ENCODE peak calls at places on chromosomes 4 and X, in seven cellular contexts. N, Q, K, I, O, L and U are unnamed samples. For H3K4me1, the result is how much of the 10 kb centered on the place peaks cover.

GRCh38 chrX:74232859-74233258 is 71.1 kb upstream of the ZCCHC13 start:
- DNase-seq in N (no peak), I (no peak), L (no peak), O (no peak), Q (no peak), K (no peak), U (no peak)

GRCh38 chr4:124389591-124389990 is 322.9 kb downstream of the ANKRD50 start:
- DNase-seq in Q (no peak), N (no peak), O (no peak), I (no peak), L (no peak), K (no peak), U (no peak)

GRCh38 chrX:119669424-119670037 is 23.4 kb downstream of the SEPTIN6 start:
- DNase-seq in Q (no peak), K (peak), O (no peak), N (no peak), I (peak), L (no peak), U (no peak)

GRCh38 chr4:41882622-41883347 is 52.4 kb upstream of the TMEM33 start:
- DNase-seq in Q (peak), L (no peak), N (peak), I (no peak), K (no peak), O (no peak), U (no peak)

GRCh38 chr4:4245172-4245571 is 2.9 kb downstream of the TMEM128 start:
- DNase-seq in I (no peak), K (no peak), O (no peak), L (no peak), Q (no peak), N (no peak), U (no peak)

GRCh38 chr4:113784497-113785254 is 23.1 kb upstream of the CAMK2D start:
- DNase-seq in O (peak), N (no peak), Q (no peak), L (no peak), K (no peak), I (no peak), U (no peak)

GRCh38 chr4:179738822-179739221 is 2296.6 kb upstream of the AGA start:
- DNase-seq in O (no peak), Q (no peak), K (no peak), L (no peak), I (no peak), N (no peak), U (no peak)

GRCh38 chr4:88177981-88178632 is 19.7 kb upstream of the ABCG2 start:
- DNase-seq in L (no peak), I (no peak), Q (no peak), K (no peak), N (peak), O (no peak), U (peak)

GRCh38 chrX:55039471-55039870 is 8.7 kb upstream of the ALAS2 start:
- DNase-seq in I (no peak), K (no peak), O (no peak), L (no peak), Q (no peak), N (no peak), U (no peak)

DNA sequence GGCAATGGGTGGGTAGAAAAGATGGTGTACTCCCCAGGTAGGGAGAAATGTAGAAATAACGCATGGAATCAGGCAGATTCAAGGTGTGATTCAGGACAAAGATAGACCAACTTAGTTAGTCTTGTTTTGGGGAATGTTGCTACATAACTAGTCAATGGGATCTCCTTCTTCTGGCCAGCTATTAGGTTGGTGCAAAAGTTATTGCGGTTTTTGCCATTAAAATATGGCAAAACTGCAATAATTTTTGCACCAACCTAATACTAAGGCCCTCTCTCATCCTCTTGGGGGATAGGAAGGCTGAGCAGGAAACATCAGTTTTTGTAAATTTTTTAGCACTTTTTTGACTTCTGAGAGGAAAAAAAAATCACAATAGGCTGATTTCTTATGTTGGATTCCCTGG is 23.2 kb downstream of the CYBB start:
- DNase-seq in Q (no peak), K (no peak), L (no peak), N (no peak), I (no peak), O (no peak), U (no peak)
- H3K4me1 ChIP-seq in Q (under half), K (under half), L (under half), N (under half), I (under half), O (under half), U (under half)

GRCh38 chr4:108370291-108370690 is 201.6 kb upstream of the LEF1 start:
- DNase-seq in Q (no peak), L (no peak), O (no peak), N (no peak), K (no peak), I (no peak), U (no peak)
- H3K27ac ChIP-seq in Q (no peak), L (no peak), O (no peak), N (no peak), K (no peak), I (no peak), U (no peak)

GRCh38 chrX:1207496-1208025 is 4.9 kb downstream of the CRLF2 start:
- DNase-seq in I (peak), O (no peak), L (no peak), N (no peak), Q (no peak), K (no peak), U (no peak)
- H3K4me1 ChIP-seq in I (under half), O (under half), L (under half), N (under half), Q (under half), K (under half), U (under half)

GRCh38 chr4:100422911-100423310 is 94.9 kb downstream of the EMCN start:
- DNase-seq in Q (no peak), I (no peak), N (no peak), O (no peak), K (no peak), L (no peak), U (no peak)

GRCh38 chr4:100424376-100424775 is 93.4 kb downstream of the EMCN start:
- DNase-seq in K (no peak), L (no peak), Q (no peak), O (no peak), N (no peak), I (no peak), U (no peak)

GRCh38 chr4:100417565-100417964 is 100.3 kb downstream of the EMCN start:
- DNase-seq in Q (no peak), K (peak), L (no peak), N (no peak), O (no peak), I (no peak), U (no peak)

GRCh38 chr4:100420571-100420970 is 97.3 kb downstream of the EMCN start:
- DNase-seq in L (no peak), I (no peak), K (no peak), O (no peak), Q (no peak), N (no peak), U (no peak)

GRCh38 chr4:100421356-100421978 is 96.4 kb downstream of the EMCN start:
- DNase-seq in Q (no peak), I (no peak), O (no peak), K (no peak), L (no peak), N (no peak), U (no peak)
- H3K27ac ChIP-seq in Q (no peak), I (no peak), O (no peak), K (no peak), L (peak), N (no peak), U (no peak)

GRCh38 chrX:97405031-97405685 is 521.5 kb downstream of the RPA4 start:
- DNase-seq in I (no peak), Q (no peak), K (no peak), N (no peak), O (no peak), L (no peak), U (no peak)

GRCh38 chrX:97401154-97401553 is 517.4 kb downstream of the RPA4 start:
- DNase-seq in K (no peak), L (no peak), N (no peak), Q (no peak), I (no peak), O (no peak), U (no peak)

GRCh38 chrX:97401586-97402101 is 517.9 kb downstream of the RPA4 start:
- DNase-seq in N (no peak), L (no peak), I (no peak), K (no peak), Q (no peak), O (no peak), U (no peak)

GRCh38 chrX:97402333-97402732 is 518.6 kb downstream of the RPA4 start:
- DNase-seq in Q (no peak), N (no peak), O (no peak), K (no peak), L (no peak), I (no peak), U (no peak)

GRCh38 chrX:97402903-97403302 is 519.2 kb downstream of the RPA4 start:
- DNase-seq in K (no peak), I (no peak), Q (no peak), N (no peak), O (no peak), L (no peak), U (no peak)
- H3K4me1 ChIP-seq in K (under half), I (under half), Q (under half), N (under half), O (under half), L (under half), U (under half)

GRCh38 chr4:181776655-181777054 is 466.5 kb upstream of the TENM3 start:
- DNase-seq in N (no peak), Q (no peak), O (no peak), K (no peak), L (no peak), I (no peak), U (no peak)
- H3K27ac ChIP-seq in N (no peak), Q (no peak), O (no peak), K (no peak), L (no peak), I (no peak), U (no peak)

DNA sequence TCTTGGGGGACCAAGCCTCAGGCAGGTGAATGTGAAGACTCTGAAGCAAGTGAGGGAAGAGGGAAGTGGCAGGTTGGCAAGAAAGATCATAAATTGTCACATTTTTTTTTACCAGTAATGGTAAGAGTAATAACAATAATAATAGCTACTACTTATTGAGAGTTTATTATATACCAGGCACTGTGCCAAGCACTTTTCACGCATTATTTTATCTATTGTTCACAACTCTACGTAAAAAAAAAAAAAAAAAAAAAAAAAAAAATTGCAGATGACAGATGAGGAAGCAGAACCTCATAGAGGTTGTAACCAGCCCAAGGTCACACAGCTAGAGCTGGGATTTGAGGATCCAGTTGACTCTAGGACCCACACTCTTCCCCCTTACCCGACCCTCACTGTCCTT is 40.9 kb downstream of the TSC22D3 start:
- DNase-seq in L (no peak), Q (no peak), K (no peak), O (no peak), N (no peak), I (no peak), U (no peak)
- H3K4me1 ChIP-seq in L (half or more), Q (under half), K (under half), O (under half), N (under half), I (under half), U (under half)

GRCh38 chrX:9343971-9344370 is 120.9 kb upstream of the TBL1X start:
- DNase-seq in N (no peak), O (no peak), I (no peak), L (no peak), K (no peak), Q (no peak), U (no peak)

GRCh38 chrX:9341305-9342201 is 123.3 kb upstream of the TBL1X start:
- DNase-seq in L (peak), O (no peak), N (peak), I (peak), Q (peak), K (peak), U (peak)

GRCh38 chrX:9339603-9340569 is 125.0 kb upstream of the TBL1X start:
- DNase-seq in O (no peak), N (peak), Q (peak), I (peak), L (peak), K (no peak), U (no peak)

GRCh38 chrX:9340619-9341304 is 124.1 kb upstream of the TBL1X start:
- DNase-seq in N (peak), L (peak), O (no peak), I (peak), K (peak), Q (peak), U (peak)

GRCh38 chrX:9342581-9343051 is 122.2 kb upstream of the TBL1X start:
- DNase-seq in I (peak), O (no peak), N (peak), K (peak), Q (peak), L (peak), U (peak)
- H3K27ac ChIP-seq in I (peak), O (peak), N (no peak), K (no peak), Q (no peak), L (no peak), U (no peak)